ENCODE peak calls at places on chromosome 2, in five cellular contexts. R, Y, E, S and Q are unnamed samples.

GRCh38 chr2:72003796-72004195 is 143.9 kb downstream of the CYP26B1 start:
- DNase-seq in R (no peak), S (no peak), E (no peak), Y (no peak), Q (no peak)

GRCh38 chr2:162677476-162677875 is 161.1 kb downstream of the KCNH7 start:
- DNase-seq in E (no peak), Y (no peak), S (no peak), R (no peak), Q (no peak)

GRCh38 chr2:95047629-95048510 is 22.4 kb downstream of the MAL start:
- DNase-seq in Y (no peak), E (no peak), R (no peak), S (no peak), Q (no peak)

GRCh38 chr2:150255528-150255927 is 231.9 kb downstream of the RND3 start:
- DNase-seq in R (no peak), Y (no peak), S (no peak), E (no peak), Q (no peak)

GRCh38 chr2:119788751-119789150 is 29.0 kb downstream of the PTPN4 start:
- DNase-seq in S (no peak), E (no peak), R (no peak), Y (no peak), Q (no peak)

GRCh38 chr2:43400508-43400907 is 174.1 kb upstream of the ZFP36L2 start:
- DNase-seq in S (no peak), E (no peak), Y (no peak), R (no peak), Q (no peak)

GRCh38 chr2:167140767-167141166 is 252.5 kb downstream of the XIRP2 start:
- DNase-seq in Y (peak), E (peak), S (no peak), R (no peak), Q (no peak)

GRCh38 chr2:2158176-2158826 is 172.8 kb downstream of the MYT1L start:
- DNase-seq in S (no peak), R (no peak), E (peak), Y (no peak), Q (no peak)

GRCh38 chr2:237207641-237208040 is 122.0 kb downstream of the COPS8 start:
- DNase-seq in R (no peak), E (no peak), S (no peak), Y (peak), Q (no peak)

GRCh38 chr2:11482473-11483031 is 16.6 kb upstream of the E2F6 start:
- DNase-seq in R (no peak), Y (no peak), E (peak), S (peak), Q (no peak)

GRCh38 chr2:215744514-215744913 is 268.8 kb downstream of the MREG start:
- DNase-seq in Y (no peak), E (no peak), R (no peak), S (no peak), Q (no peak)

GRCh38 chr2:131011481-131011880 is 81.8 kb downstream of the FAM168B start:
- DNase-seq in Y (no peak), E (peak), R (no peak), S (no peak), Q (no peak)

GRCh38 chr2:110772383-110772755 is 40.0 kb downstream of the ACOXL start:
- DNase-seq in R (no peak), S (no peak), Y (no peak), E (no peak), Q (no peak)

GRCh38 chr2:215833531-215834162 is 179.7 kb downstream of the MREG start:
- DNase-seq in E (peak), S (no peak), R (no peak), Y (no peak), Q (peak)

GRCh38 chr2:223459328-223459939 is 142.7 kb downstream of the SCG2 start:
- DNase-seq in R (no peak), E (peak), Y (no peak), S (no peak), Q (no peak)

GRCh38 chr2:217626926-217627325 is 375.9 kb downstream of the TNS1 start:
- DNase-seq in R (no peak), E (no peak), Y (no peak), S (no peak), Q (no peak)

GRCh38 chr2:46323671-46324207 is 26.5 kb downstream of the EPAS1 start:
- DNase-seq in R (no peak), Y (no peak), S (no peak), E (no peak), Q (no peak)

GRCh38 chr2:207760453-207760852 is 9.3 kb downstream of the FZD5 start:
- DNase-seq in S (no peak), E (no peak), R (no peak), Y (no peak), Q (no peak)

GRCh38 chr2:240819404-240820013 is 510 bp downstream of the KIF1A start:
- DNase-seq in Y (no peak), S (no peak), R (no peak), E (peak), Q (no peak)

GRCh38 chr2:191976436-191976835 is 129.5 kb upstream of the CAVIN2 start:
- DNase-seq in Y (no peak), E (peak), R (no peak), S (no peak), Q (no peak)

GRCh38 chr2:98907966-98908905 is 27.8 kb downstream of the CRACDL start:
- DNase-seq in R (no peak), E (no peak), S (no peak), Y (no peak), Q (peak)

GRCh38 chr2:181465686-181466375 is 8.6 kb downstream of the ITGA4 start:
- DNase-seq in E (peak), S (no peak), R (no peak), Y (no peak), Q (no peak)

GRCh38 chr2:98548920-98549818 is 59.1 kb downstream of the COA5 start:
- DNase-seq in R (no peak), S (no peak), E (no peak), Y (no peak), Q (no peak)

GRCh38 chr2:159071190-159071915 is 102.9 kb downstream of the TANC1 start:
- DNase-seq in Y (no peak), E (no peak), S (no peak), R (no peak), Q (no peak)

GRCh38 chr2:177633111-177633510 is 240.5 kb downstream of the AGPS start:
- DNase-seq in S (no peak), R (no peak), Y (no peak), E (no peak), Q (no peak)

GRCh38 chr2:177604291-177605065 is 211.9 kb downstream of the AGPS start:
- DNase-seq in R (no peak), S (peak), Y (peak), E (peak), Q (peak)

GRCh38 chr2:109533823-109534222 is 79.9 kb downstream of the SEPTIN10 start:
- DNase-seq in R (no peak), Y (no peak), S (no peak), E (no peak), Q (no peak)

GRCh38 chr2:135159191-135159590 is 107.1 kb downstream of the RAB3GAP1 start:
- DNase-seq in E (no peak), S (no peak), Y (no peak), R (no peak), Q (no peak)

GRCh38 chr2:62293490-62294212 is 97.7 kb downstream of the B3GNT2 start:
- DNase-seq in E (peak), Y (peak), S (no peak), R (no peak), Q (no peak)

GRCh38 chr2:70094978-70095832 is 7.9 kb downstream of the PCBP1 start:
- DNase-seq in S (no peak), R (peak), Y (peak), E (no peak), Q (no peak)

GRCh38 chr2:75896779-75897366 is 186.2 kb upstream of the GCFC2 start:
- DNase-seq in Y (no peak), E (peak), R (no peak), S (peak), Q (no peak)

GRCh38 chr2:71935291-71935848 is 212.3 kb downstream of the CYP26B1 start:
- DNase-seq in S (no peak), E (no peak), Y (no peak), R (no peak), Q (peak)

GRCh38 chr2:210428415-210429179 is 48.0 kb downstream of the LANCL1 start:
- DNase-seq in E (no peak), Y (no peak), S (no peak), R (no peak), Q (no peak)

GRCh38 chr2:19356545-19357382 is 1.7 kb downstream of the OSR1 start:
- DNase-seq in Y (no peak), R (no peak), E (peak), S (no peak), Q (peak)

GRCh38 chr2:188292446-188293239 is 969 bp downstream of the GULP1 start:
- DNase-seq in E (peak), S (no peak), R (no peak), Y (peak), Q (no peak)

GRCh38 chr2:184743096-184743495 is 144.8 kb downstream of the ZNF804A start:
- DNase-seq in S (no peak), Y (no peak), R (no peak), E (no peak), Q (no peak)

GRCh38 chr2:164934790-164935466 is 20.4 kb downstream of the SLC38A11 start:
- DNase-seq in S (no peak), Y (no peak), E (no peak), R (no peak), Q (no peak)
- H3K4me3 ChIP-seq in S (no peak), Y (no peak), E (no peak), R (no peak), Q (no peak)

DNA sequence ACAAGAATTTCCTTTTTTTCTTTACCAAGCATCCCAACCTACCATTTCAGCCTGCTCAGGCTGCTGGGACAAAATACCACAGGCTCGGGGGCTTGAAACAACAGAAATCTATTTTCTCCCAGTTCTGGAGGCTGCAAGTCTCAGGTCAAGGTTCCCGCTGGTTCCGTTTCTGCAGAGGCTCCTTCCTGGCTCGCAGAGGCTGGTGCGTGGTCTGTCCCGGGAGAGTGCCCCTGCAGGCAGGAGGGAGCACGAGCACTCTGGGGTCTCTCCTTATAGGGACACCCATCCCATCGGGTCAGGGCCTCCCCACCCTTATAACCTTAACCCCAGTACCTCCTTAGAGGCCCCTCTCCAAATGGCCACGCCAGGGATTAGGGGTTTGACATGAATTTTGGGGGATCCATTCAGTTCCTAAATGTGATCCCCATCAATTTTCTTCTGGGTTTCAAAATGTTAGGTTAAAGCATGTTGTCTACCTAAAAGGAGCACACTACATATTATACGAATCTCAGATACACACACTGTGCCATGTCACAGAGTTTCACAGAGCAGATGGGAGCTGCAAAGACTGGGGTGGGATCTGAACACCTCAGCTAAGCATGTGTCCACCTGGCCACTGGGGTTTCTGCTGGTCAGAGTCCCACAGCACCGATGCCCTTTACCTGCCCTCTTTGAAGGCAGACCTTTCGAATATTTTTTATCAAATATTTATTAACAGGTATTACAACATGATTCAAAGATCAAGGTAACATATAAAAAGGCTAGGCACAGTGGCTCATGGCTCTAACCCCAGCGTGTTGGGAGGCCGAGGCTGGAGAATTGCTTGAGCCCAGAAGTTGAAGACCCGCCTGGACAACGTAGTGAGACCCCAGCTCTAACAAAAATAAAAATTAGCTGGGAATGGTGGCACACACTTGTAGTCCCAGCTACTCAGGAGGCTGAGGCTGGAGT is 17.6 kb upstream of the ADI1 start:
- DNase-seq in S (no peak), R (no peak), Y (peak), E (peak), Q (no peak)
- H3K4me3 ChIP-seq in S (no peak), R (no peak), Y (peak), E (no peak), Q (peak)

DNA sequence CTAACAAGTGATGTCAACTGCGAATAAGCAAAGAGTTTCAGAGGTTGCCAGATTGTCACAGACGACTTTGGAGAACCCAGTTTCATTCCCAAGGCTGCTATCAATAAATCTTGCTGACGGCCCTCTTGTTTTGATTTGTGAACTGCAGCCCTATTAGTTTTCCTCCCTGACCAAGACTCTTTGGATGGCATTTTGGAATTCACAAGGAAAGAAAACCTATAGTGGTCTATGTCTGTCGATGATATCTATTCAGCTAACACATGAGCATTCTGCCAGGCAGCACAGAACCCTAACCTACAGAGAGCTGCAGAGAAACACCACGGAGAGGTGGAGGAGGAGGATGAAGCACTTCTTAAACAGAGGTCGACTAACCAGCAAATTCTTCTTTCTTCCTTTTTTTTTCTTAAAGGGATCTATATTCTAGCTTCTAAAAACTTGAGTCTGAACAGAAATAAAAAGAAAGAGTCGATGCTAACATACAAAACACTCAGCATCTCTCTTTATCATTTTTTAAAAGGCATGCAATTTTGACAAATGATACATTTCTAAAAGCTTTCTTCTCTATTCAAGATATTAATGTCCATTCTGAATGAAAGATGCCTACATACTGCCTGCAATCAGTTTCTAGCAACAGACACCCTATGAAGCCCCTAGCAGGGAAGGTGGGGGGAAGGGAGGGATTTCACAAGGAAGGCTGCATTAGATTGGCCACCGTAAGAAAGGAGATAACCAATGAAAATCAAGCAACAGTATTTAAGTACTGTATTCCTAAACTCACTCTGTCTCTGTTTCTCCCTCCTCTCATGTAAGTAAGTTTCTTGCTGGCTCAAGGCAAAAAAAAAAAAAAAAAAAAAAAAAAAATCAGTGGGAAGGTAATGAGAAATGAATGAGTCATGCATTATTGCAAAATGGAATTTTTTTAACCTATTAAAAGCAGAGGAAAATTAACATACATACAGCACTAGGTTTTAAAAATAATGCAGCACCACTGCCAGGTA is 83.0 kb upstream of the CHRNA1 start:
- DNase-seq in E (peak), S (no peak), R (peak), Y (peak), Q (no peak)
- H3K4me3 ChIP-seq in E (no peak), S (no peak), R (no peak), Y (peak), Q (peak)

GRCh38 chr2:39099820-39100728 is 20.8 kb downstream of the SOS1 start:
- DNase-seq in Y (no peak), S (no peak), E (no peak), R (no peak), Q (no peak)
- H3K4me3 ChIP-seq in Y (no peak), S (no peak), E (no peak), R (no peak), Q (no peak)